ENCODE peak calls at places on chromosome 1, in seven cellular contexts. I is activated T-cell treated with anti-CD3 and anti-CD28 coated beads, Interleukin-2, amount 50 U/mL, for 4 hours; Z is heart left ventricle; C is right cardiac atrium; P is pancreas; W is T-cell; Q is mucosa of descending colon. R is an unnamed sample.

GRCh38 chr1:222009105-222009730 is 267.3 kb upstream of the DUSP10 start:
- ATAC-seq in I (peak; percentile 67), Z (no peak), C (peak; percentile 39), P (peak; percentile 87), W (peak; percentile 62), Q (peak; percentile 50), R (peak; percentile 47)

GRCh38 chr1:11707621-11708276 is 16.2 kb downstream of the DRAXIN start:
- ATAC-seq in I (no peak), Z (peak; percentile 85), C (peak; percentile 78), P (peak; percentile 83), W (no peak), Q (peak; percentile 43), R (no peak)

GRCh38 chr1:30663596-30664091 is 59.7 kb downstream of the MATN1 start:
- ATAC-seq in I (no peak), Z (no peak), C (no peak), P (peak; percentile 73), W (no peak), Q (no peak), R (no peak)

GRCh38 chr1:1120096-1120495 is 4.2 kb upstream of the C1orf159 start:
- ATAC-seq in I (no peak), Z (no peak), C (no peak), P (no peak), W (no peak), Q (no peak), R (no peak)

GRCh38 chr1:37513795-37514349 is 694 bp downstream of the MEAF6 start:
- ATAC-seq in I (peak; percentile 41), Z (no peak), C (peak; percentile 10), P (peak; percentile 51), W (peak; percentile 1), Q (peak; percentile 8), R (peak; percentile 58)

GRCh38 chr1:226223157-226223785 is at the start of gene MIXL1:
- ATAC-seq in I (peak; percentile 64), Z (no peak), C (peak; percentile 58), P (no peak), W (peak; percentile 53), Q (peak; percentile 39), R (peak; percentile 64)

GRCh38 chr1:169511339-169512028 is 25.7 kb upstream of the SLC19A2 start:
- ATAC-seq in I (peak; percentile 78), Z (peak; percentile 59), C (peak; percentile 84), P (peak; percentile 71), W (no peak), Q (no peak), R (no peak)

GRCh38 chr1:19374402-19374801 is 62.3 kb downstream of the SLC66A1 start:
- ATAC-seq in I (no peak), Z (no peak), C (no peak), P (no peak), W (peak; percentile 38), Q (peak; percentile 22), R (no peak)

GRCh38 chr1:68745006-68745405 is 248.1 kb upstream of the DEPDC1 start:
- ATAC-seq in I (no peak), Z (no peak), C (no peak), P (no peak), W (no peak), Q (no peak), R (no peak)

R was measured in stimulated activated memory B cell treated with anti-CD40 and anti-IgM and Interleukin-4, amounts not matched to agents 10 μg/mL and 1 μg/mL and 100 μg/mL, for 72 hours.